ENCODE peak calls at places on chromosomes 16 and 17, in seven cellular contexts. One of them, this sample, is unnamed.

GRCh38 chr17:8376302-8377067 is at the start of gene KRABD2:
- DNase-seq in K562: peak; percentile 83
- DNase-seq in SK-N-SH: peak; percentile 98
- DNase-seq in GM12878: peak; percentile 38
- DNase-seq in HL-60: peak; percentile 57
- DNase-seq in A549: peak; percentile 92
- DNase-seq in HepG2: peak; percentile 87
- DNase-seq in this sample: peak; percentile 97

GRCh38 chr16:3317315-3317999 is 12.2 kb downstream of the ZNF75A start:
- DNase-seq in GM12878: no peak
- DNase-seq in HepG2: no peak
- DNase-seq in K562: no peak
- DNase-seq in A549: peak; percentile 51
- DNase-seq in HL-60: no peak
- DNase-seq in SK-N-SH: no peak
- DNase-seq in this sample: peak; percentile 11

GRCh38 chr16:74570412-74571301 is 36.3 kb downstream of the GLG1 start:
- DNase-seq in SK-N-SH: no peak
- DNase-seq in GM12878: no peak
- DNase-seq in HepG2: peak; percentile 90
- DNase-seq in K562: no peak
- DNase-seq in A549: no peak
- DNase-seq in HL-60: no peak
- DNase-seq in this sample: no peak

GRCh38 chr17:38920374-38921291 is 4.8 kb upstream of the LASP1NB start:
- DNase-seq in K562: no peak
- DNase-seq in SK-N-SH: no peak
- DNase-seq in A549: no peak
- DNase-seq in HL-60: no peak
- DNase-seq in HepG2: no peak
- DNase-seq in GM12878: no peak
- DNase-seq in this sample: no peak

GRCh38 chr16:48272837-48273421 is 25.6 kb upstream of the ABCC11 start:
- DNase-seq in GM12878: no peak
- DNase-seq in K562: no peak
- DNase-seq in SK-N-SH: no peak
- DNase-seq in HL-60: no peak
- DNase-seq in HepG2: no peak
- DNase-seq in A549: no peak
- DNase-seq in this sample: no peak

GRCh38 chr17:63954402-63955063 is 18.2 kb downstream of the SCN4A start:
- DNase-seq in HepG2: no peak
- DNase-seq in A549: no peak
- DNase-seq in K562: no peak
- DNase-seq in SK-N-SH: peak; percentile 61
- DNase-seq in GM12878: no peak
- DNase-seq in HL-60: peak; percentile 56
- DNase-seq in this sample: no peak

GRCh38 chr17:17514993-17515920 is 19.1 kb upstream of the RASD1 start:
- DNase-seq in K562: no peak
- DNase-seq in GM12878: no peak
- DNase-seq in HL-60: no peak
- DNase-seq in HepG2: no peak
- DNase-seq in SK-N-SH: peak; percentile 76
- DNase-seq in A549: no peak
- DNase-seq in this sample: peak; percentile 67

GRCh38 chr16:24834459-24835335 is 11.1 kb upstream of the SLC5A11 start:
- DNase-seq in HL-60: no peak
- DNase-seq in HepG2: peak; percentile 62
- DNase-seq in A549: peak; percentile 76
- DNase-seq in SK-N-SH: peak; percentile 39
- DNase-seq in K562: peak; percentile 52
- DNase-seq in GM12878: no peak
- DNase-seq in this sample: peak; percentile 73

GRCh38 chr16:55955845-55956244 is 80.7 kb upstream of the CES5A start:
- DNase-seq in GM12878: no peak
- DNase-seq in K562: no peak
- DNase-seq in SK-N-SH: no peak
- DNase-seq in HepG2: no peak
- DNase-seq in HL-60: no peak
- DNase-seq in A549: no peak
- DNase-seq in this sample: no peak

GRCh38 chr16:30491744-30492308 is 19.3 kb downstream of the ITGAL start:
- DNase-seq in HL-60: no peak
- DNase-seq in A549: peak; percentile 80
- DNase-seq in GM12878: no peak
- DNase-seq in HepG2: peak; percentile 56
- DNase-seq in K562: peak; percentile 62
- DNase-seq in SK-N-SH: no peak
- DNase-seq in this sample: no peak

GRCh38 chr17:45255358-45255757 is 6.5 kb downstream of the SPATA32 start:
- DNase-seq in SK-N-SH: no peak
- DNase-seq in GM12878: no peak
- DNase-seq in HL-60: no peak
- DNase-seq in K562: no peak
- DNase-seq in A549: no peak
- DNase-seq in HepG2: no peak
- DNase-seq in this sample: no peak

GRCh38 chr16:53045554-53046250 is 7.0 kb downstream of the CHD9NB start:
- DNase-seq in GM12878: no peak
- DNase-seq in HepG2: no peak
- DNase-seq in A549: no peak
- DNase-seq in HL-60: no peak
- DNase-seq in K562: no peak
- DNase-seq in SK-N-SH: no peak
- DNase-seq in this sample: no peak

GRCh38 chr17:1224330-1224729 is 44.5 kb upstream of the ABR start:
- DNase-seq in HepG2: no peak
- DNase-seq in K562: no peak
- DNase-seq in A549: no peak
- DNase-seq in SK-N-SH: no peak
- DNase-seq in GM12878: no peak
- DNase-seq in HL-60: no peak
- DNase-seq in this sample: no peak

GRCh38 chr17:74089869-74090464 is 113.5 kb upstream of the RPL38 start:
- DNase-seq in HL-60: peak; percentile 28
- DNase-seq in GM12878: peak; percentile 11
- DNase-seq in HepG2: peak; percentile 68
- DNase-seq in SK-N-SH: peak; percentile 63
- DNase-seq in K562: peak; percentile 71
- DNase-seq in A549: peak; percentile 79
- DNase-seq in this sample: peak; percentile 92

GRCh38 chr17:78583091-78583490 is 5.9 kb upstream of the DNAH17 start:
- DNase-seq in A549: peak; percentile 65
- DNase-seq in HL-60: no peak
- DNase-seq in K562: peak; percentile 47
- DNase-seq in SK-N-SH: peak; percentile 63
- DNase-seq in GM12878: no peak
- DNase-seq in HepG2: no peak
- DNase-seq in this sample: peak; percentile 75

GRCh38 chr16:68492501-68493411 is 44.4 kb upstream of the SMPD3 start:
- DNase-seq in HL-60: no peak
- DNase-seq in HepG2: no peak
- DNase-seq in K562: no peak
- DNase-seq in A549: no peak
- DNase-seq in SK-N-SH: no peak
- DNase-seq in GM12878: no peak
- DNase-seq in this sample: no peak

GRCh38 chr16:85086347-85087291 is 25.7 kb downstream of the CIBAR2 start:
- DNase-seq in HL-60: no peak
- DNase-seq in SK-N-SH: peak; percentile 83
- DNase-seq in K562: peak; percentile 86
- DNase-seq in A549: peak; percentile 70
- DNase-seq in HepG2: peak; percentile 56
- DNase-seq in GM12878: no peak
- DNase-seq in this sample: peak; percentile 84

GRCh38 chr16:11506816-11507305 is 79.9 kb downstream of the LITAF start:
- DNase-seq in GM12878: no peak
- DNase-seq in HepG2: no peak
- DNase-seq in HL-60: no peak
- DNase-seq in SK-N-SH: no peak
- DNase-seq in K562: peak; percentile 23
- DNase-seq in A549: no peak
- DNase-seq in this sample: no peak

GRCh38 chr17:18258356-18259038 is at the start of gene FLII:
- DNase-seq in A549: peak; percentile 70
- DNase-seq in HepG2: peak; percentile 19
- DNase-seq in HL-60: peak; percentile 28
- DNase-seq in GM12878: no peak
- DNase-seq in K562: peak; percentile 64
- DNase-seq in SK-N-SH: peak; percentile 89
- DNase-seq in this sample: peak; percentile 73

DNA sequence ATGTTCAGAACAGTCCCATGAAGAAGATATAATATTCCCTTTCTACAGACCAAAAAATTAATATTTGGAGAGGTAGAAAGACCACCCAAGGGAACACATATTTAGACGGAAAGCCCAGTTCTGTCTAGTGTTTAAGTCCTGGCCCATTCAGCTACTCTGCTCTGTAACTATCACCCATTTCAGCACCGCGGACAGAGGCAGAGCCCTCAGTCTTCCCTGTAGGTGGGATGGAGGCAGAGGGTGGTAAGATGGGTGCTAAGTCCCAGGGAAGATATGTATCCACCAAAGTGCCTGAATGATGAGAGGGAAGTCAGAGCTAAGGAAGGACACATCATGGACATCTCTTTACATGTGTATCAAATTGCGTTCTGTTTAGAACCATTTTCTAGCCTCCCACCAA is 27.8 kb upstream of the C16orf78 start:
- DNase-seq in K562: peak; percentile 11
- DNase-seq in HL-60: no peak
- DNase-seq in SK-N-SH: no peak
- DNase-seq in GM12878: no peak
- DNase-seq in HepG2: no peak
- DNase-seq in A549: no peak
- DNase-seq in this sample: peak; percentile 78
- TF ChIP-seq REST in K562: peak; percentile 80
- TF ChIP-seq REST in HL-60: peak; percentile 94
- TF ChIP-seq REST in SK-N-SH: peak; percentile 92
- TF ChIP-seq REST in GM12878: peak; percentile 87
- TF ChIP-seq REST in HepG2: peak; percentile 94
- TF ChIP-seq REST in A549: peak; percentile 86
- TF ChIP-seq REST in this sample: peak; percentile 94

DNA sequence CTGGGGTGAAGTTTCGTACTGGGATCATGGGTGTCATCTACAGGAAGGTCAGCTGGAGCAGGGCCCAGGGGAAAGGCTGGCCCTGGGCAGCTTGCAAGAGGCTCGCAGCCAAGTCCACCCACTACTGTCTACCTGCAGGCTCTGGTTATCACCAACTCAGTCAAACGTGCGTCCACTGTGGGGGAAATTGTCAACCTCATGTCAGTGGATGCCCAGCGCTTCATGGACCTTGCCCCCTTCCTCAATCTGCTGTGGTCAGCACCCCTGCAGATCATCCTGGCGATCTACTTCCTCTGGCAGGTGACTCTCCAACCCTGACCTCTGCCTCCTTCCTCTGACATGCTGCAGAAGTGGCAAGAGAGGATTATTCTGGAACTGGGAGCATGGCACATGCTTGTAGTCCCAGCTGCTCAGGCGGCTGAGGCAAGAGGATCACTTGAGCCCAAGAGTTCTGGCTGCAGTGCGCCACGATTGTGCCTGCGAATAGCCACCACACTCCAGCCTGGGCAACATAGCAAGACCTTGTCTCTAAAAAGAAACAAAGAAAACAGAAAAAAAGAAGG is 29.2 kb downstream of the ABCC3 start:
- DNase-seq in HL-60: no peak
- DNase-seq in SK-N-SH: no peak
- DNase-seq in K562: no peak
- DNase-seq in GM12878: no peak
- DNase-seq in HepG2: peak; percentile 61
- DNase-seq in A549: no peak
- DNase-seq in this sample: no peak
- TF ChIP-seq CTCF in HL-60: no peak
- TF ChIP-seq CTCF in SK-N-SH: no peak
- TF ChIP-seq CTCF in K562: no peak
- TF ChIP-seq CTCF in GM12878: no peak
- TF ChIP-seq CTCF in HepG2: peak; percentile 12
- TF ChIP-seq CTCF in A549: no peak
- TF ChIP-seq CTCF in this sample: no peak

GRCh38 chr17:36939059-36939943 is 2.0 kb downstream of the LHX1 start:
- DNase-seq in HepG2: no peak
- DNase-seq in SK-N-SH: no peak
- DNase-seq in A549: no peak
- DNase-seq in GM12878: no peak
- DNase-seq in HL-60: no peak
- DNase-seq in K562: no peak
- DNase-seq in this sample: no peak
- TF ChIP-seq REST in HepG2: no peak
- TF ChIP-seq REST in SK-N-SH: no peak
- TF ChIP-seq REST in A549: no peak
- TF ChIP-seq REST in GM12878: no peak
- TF ChIP-seq REST in HL-60: no peak
- TF ChIP-seq REST in K562: no peak
- TF ChIP-seq REST in this sample: no peak

GRCh38 chr17:29042679-29043538 is at the start of gene PIPOX:
- DNase-seq in A549: peak; percentile 17
- DNase-seq in SK-N-SH: peak; percentile 76
- DNase-seq in HepG2: peak; percentile 90
- DNase-seq in GM12878: peak; percentile 30
- DNase-seq in K562: no peak
- DNase-seq in HL-60: peak; percentile 40
- DNase-seq in this sample: peak; percentile 98
- TF ChIP-seq CTCF in A549: no peak
- TF ChIP-seq CTCF in SK-N-SH: peak; percentile 32
- TF ChIP-seq CTCF in HepG2: peak; percentile 74
- TF ChIP-seq CTCF in GM12878: peak; percentile 6
- TF ChIP-seq CTCF in K562: peak; percentile 23
- TF ChIP-seq CTCF in HL-60: no peak
- TF ChIP-seq CTCF in this sample: peak; percentile 64

DNA sequence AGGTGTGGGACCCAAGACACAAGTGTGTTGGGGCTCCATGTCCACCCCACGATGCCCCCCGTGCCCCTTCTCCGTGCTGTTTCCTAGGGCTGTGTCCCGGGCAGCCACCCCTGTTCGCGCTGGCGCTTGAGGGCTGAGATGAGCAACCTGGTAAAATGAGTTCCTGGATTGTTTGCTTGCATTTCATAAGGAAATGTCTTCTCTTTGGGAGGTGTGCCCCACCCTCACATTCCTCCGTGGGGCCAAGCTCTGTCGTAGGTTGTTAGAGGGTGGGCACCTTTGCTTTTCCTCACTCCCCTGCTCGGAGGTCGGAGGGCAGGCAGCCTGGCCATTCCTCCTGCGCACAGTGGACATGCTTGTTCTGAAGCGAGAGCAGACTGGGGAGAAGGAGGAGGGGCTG is 171.3 kb upstream of the CHMP6 start:
- DNase-seq in GM12878: no peak
- DNase-seq in K562: no peak
- DNase-seq in SK-N-SH: no peak
- DNase-seq in HL-60: no peak
- DNase-seq in HepG2: no peak
- DNase-seq in A549: no peak
- DNase-seq in this sample: no peak
- TF ChIP-seq REST in GM12878: no peak
- TF ChIP-seq REST in K562: no peak
- TF ChIP-seq REST in SK-N-SH: no peak
- TF ChIP-seq REST in HL-60: no peak
- TF ChIP-seq REST in HepG2: no peak
- TF ChIP-seq REST in A549: no peak
- TF ChIP-seq REST in this sample: no peak